ENCODE peak calls at places on chromosomes 12 and 14, in six cellular contexts. One of them, this sample, is unnamed.
A peak's percentile ranks its signal among the peaks of the same experiment; 100 is the strongest.

GRCh38 chr14:36518586-36519430 is 1.2 kb downstream of the NKX2-1 start:
- DNase-seq in HCT116: no peak
- DNase-seq in MM.1S: no peak
- DNase-seq in fibroblast of lung: no peak
- DNase-seq in keratinocyte: no peak
- DNase-seq in hepatocyte: no peak
- DNase-seq in this sample: peak; percentile 60

GRCh38 chr12:64678248-64678647 is 68.0 kb downstream of the RASSF3 start:
- DNase-seq in HCT116: no peak
- DNase-seq in MM.1S: peak; percentile 48
- DNase-seq in fibroblast of lung: no peak
- DNase-seq in keratinocyte: no peak
- DNase-seq in hepatocyte: no peak
- DNase-seq in this sample: no peak

GRCh38 chr12:15581006-15581405 is 208.2 kb downstream of the EPS8 start:
- DNase-seq in HCT116: no peak
- DNase-seq in MM.1S: no peak
- DNase-seq in fibroblast of lung: peak; percentile 47
- DNase-seq in keratinocyte: no peak
- DNase-seq in hepatocyte: no peak
- DNase-seq in this sample: no peak

GRCh38 chr12:18684430-18684829 is 53.4 kb downstream of the PLCZ1 start:
- DNase-seq in HCT116: no peak
- DNase-seq in MM.1S: no peak
- DNase-seq in fibroblast of lung: no peak
- DNase-seq in keratinocyte: no peak
- DNase-seq in hepatocyte: no peak
- DNase-seq in this sample: no peak

GRCh38 chr14:102016420-102017090 is 52.2 kb downstream of the DYNC1H1 start:
- DNase-seq in HCT116: no peak
- DNase-seq in MM.1S: no peak
- DNase-seq in fibroblast of lung: no peak
- DNase-seq in keratinocyte: no peak
- DNase-seq in hepatocyte: no peak
- DNase-seq in this sample: no peak

GRCh38 chr14:54329082-54329695 is 67.6 kb upstream of the CDKN3 start:
- DNase-seq in HCT116: peak; percentile 29
- DNase-seq in MM.1S: peak; percentile 35
- DNase-seq in fibroblast of lung: peak; percentile 81
- DNase-seq in keratinocyte: peak; percentile 23
- DNase-seq in hepatocyte: peak; percentile 73
- DNase-seq in this sample: peak; percentile 93

GRCh38 chr14:90111895-90112534 is 50.2 kb downstream of the KCNK13 start:
- DNase-seq in HCT116: peak; percentile 51
- DNase-seq in MM.1S: no peak
- DNase-seq in fibroblast of lung: peak; percentile 5
- DNase-seq in keratinocyte: peak; percentile 9
- DNase-seq in hepatocyte: no peak
- DNase-seq in this sample: no peak

GRCh38 chr12:24595652-24596235 is 353.2 kb downstream of the BCAT1 start:
- DNase-seq in HCT116: no peak
- DNase-seq in MM.1S: no peak
- DNase-seq in fibroblast of lung: peak; percentile 32
- DNase-seq in keratinocyte: no peak
- DNase-seq in hepatocyte: peak; percentile 6
- DNase-seq in this sample: no peak

GRCh38 chr14:70644016-70644415 is 2.3 kb downstream of the TTC9 start:
- DNase-seq in HCT116: no peak
- DNase-seq in MM.1S: no peak
- DNase-seq in fibroblast of lung: no peak
- DNase-seq in keratinocyte: no peak
- DNase-seq in hepatocyte: no peak
- DNase-seq in this sample: no peak

GRCh38 chr14:70638416-70638815 is 3.3 kb upstream of the TTC9 start:
- DNase-seq in HCT116: no peak
- DNase-seq in MM.1S: no peak
- DNase-seq in fibroblast of lung: no peak
- DNase-seq in keratinocyte: no peak
- DNase-seq in hepatocyte: no peak
- DNase-seq in this sample: no peak

GRCh38 chr14:70642313-70643235 is 858 bp downstream of the TTC9 start:
- DNase-seq in HCT116: no peak
- DNase-seq in MM.1S: no peak
- DNase-seq in fibroblast of lung: no peak
- DNase-seq in keratinocyte: no peak
- DNase-seq in hepatocyte: peak; percentile 47
- DNase-seq in this sample: peak; percentile 9

GRCh38 chr14:70641548-70642312 is at the start of gene TTC9:
- DNase-seq in HCT116: no peak
- DNase-seq in MM.1S: no peak
- DNase-seq in fibroblast of lung: no peak
- DNase-seq in keratinocyte: no peak
- DNase-seq in hepatocyte: peak; percentile 58
- DNase-seq in this sample: peak; percentile 78

DNA sequence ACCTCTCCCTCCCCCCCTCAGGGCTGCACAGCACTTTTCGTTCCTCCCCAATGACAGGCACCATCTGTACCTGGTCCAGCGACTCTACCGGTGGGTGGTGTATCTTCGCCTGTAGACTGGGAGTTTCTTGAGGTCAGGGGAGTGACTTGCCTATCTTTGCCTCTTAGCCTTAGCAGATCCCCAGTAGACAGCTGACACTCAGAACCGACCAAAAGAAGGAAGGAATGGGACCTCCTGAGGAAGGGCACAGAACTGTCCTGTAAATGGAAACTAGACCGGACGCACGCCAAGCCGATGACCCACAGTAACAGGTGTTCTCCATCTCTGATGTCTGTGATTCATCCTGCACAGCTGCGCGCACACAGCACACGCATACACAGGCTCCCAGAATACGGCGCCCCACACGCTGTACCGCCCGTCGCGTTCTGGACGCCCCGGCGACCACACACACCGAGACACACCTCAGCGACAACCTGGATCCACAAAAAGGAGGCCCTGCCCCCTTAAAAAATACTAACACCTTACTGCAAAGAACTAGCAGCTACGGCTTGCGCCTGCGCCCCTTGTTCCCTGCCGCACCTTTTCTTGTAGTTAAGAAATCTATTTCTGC is 673 bp upstream of the TTC9 start:
- DNase-seq in HCT116: no peak
- DNase-seq in MM.1S: peak; percentile 26
- DNase-seq in fibroblast of lung: peak; percentile 30
- DNase-seq in keratinocyte: no peak
- DNase-seq in hepatocyte: peak; percentile 62
- DNase-seq in this sample: no peak
- TF ChIP-seq EZH2 in HCT116: no peak
- TF ChIP-seq EZH2 in MM.1S: no peak
- TF ChIP-seq EZH2 in fibroblast of lung: peak; percentile 75
- TF ChIP-seq EZH2 in keratinocyte: peak; percentile 37
- TF ChIP-seq EZH2 in hepatocyte: no peak
- TF ChIP-seq EZH2 in this sample: peak; percentile 42

DNA sequence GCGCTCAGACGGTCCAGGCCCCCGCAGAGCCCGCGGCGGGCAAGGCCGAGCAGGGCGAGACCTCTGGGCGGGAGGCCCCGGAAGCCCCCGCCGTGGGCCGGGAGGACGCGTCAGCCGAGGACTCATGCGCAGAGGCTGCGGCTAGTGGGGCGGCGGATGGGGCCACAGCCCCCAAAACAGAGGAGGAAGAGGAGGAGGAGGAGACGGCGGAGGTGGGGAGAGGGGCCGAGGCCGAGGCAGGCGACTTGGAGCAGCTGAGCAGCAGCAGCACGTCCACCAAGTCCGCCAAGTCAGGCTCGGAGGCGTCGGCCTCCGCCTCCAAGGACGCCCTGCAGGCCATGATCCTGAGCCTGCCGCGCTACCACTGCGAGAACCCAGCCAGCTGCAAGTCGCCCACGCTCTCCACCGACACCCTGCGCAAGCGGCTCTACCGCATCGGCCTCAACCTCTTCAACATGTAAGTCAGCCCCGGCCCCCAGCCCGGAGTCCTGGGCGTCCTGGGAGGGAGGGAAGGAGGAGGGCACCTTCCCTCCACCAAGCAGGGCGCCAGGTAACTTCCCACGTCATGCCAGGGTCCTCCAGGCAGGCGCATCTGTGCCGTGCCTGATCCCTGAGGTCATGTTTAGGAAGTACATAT is 72.4 kb downstream of the IQSEC3 start:
- DNase-seq in HCT116: no peak
- DNase-seq in MM.1S: no peak
- DNase-seq in fibroblast of lung: peak; percentile 4
- DNase-seq in keratinocyte: no peak
- DNase-seq in hepatocyte: no peak
- DNase-seq in this sample: peak; percentile 46
- TF ChIP-seq EZH2 in HCT116: no peak
- TF ChIP-seq EZH2 in MM.1S: no peak
- TF ChIP-seq EZH2 in fibroblast of lung: peak; percentile 17
- TF ChIP-seq EZH2 in keratinocyte: peak; percentile 71
- TF ChIP-seq EZH2 in hepatocyte: no peak
- TF ChIP-seq EZH2 in this sample: no peak

DNA sequence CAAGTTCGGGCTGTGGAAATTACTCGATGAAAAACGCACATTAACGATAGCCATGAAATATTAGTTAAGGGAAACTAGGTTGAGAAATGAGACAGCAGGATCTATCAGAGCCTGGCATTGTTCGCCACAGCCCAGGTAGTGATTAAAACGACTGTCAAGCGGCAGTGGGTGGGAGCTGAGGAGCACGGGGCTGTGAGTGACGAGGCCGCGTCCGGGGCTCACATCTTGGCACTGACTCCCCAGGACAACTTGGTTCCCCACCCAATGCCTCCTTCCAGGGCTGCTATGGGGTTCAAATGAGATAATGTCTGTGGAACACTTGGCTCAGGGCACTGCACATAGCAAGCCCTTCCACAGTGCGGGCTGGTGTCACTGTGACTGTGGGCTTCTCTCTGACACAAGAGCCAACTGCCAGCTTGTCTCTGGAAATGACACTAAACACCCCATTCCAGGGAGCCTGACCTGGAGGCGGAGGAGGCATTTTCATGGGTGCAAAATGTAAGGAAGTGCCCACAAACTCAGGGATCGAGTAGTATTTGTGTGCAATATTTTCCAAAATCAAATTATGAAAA is 19.3 kb downstream of the MMAB start:
- DNase-seq in HCT116: no peak
- DNase-seq in MM.1S: no peak
- DNase-seq in fibroblast of lung: no peak
- DNase-seq in keratinocyte: no peak
- DNase-seq in hepatocyte: no peak
- DNase-seq in this sample: no peak
- TF ChIP-seq EZH2 in HCT116: no peak
- TF ChIP-seq EZH2 in MM.1S: no peak
- TF ChIP-seq EZH2 in fibroblast of lung: no peak
- TF ChIP-seq EZH2 in keratinocyte: no peak
- TF ChIP-seq EZH2 in hepatocyte: no peak
- TF ChIP-seq EZH2 in this sample: no peak

GRCh38 chr14:77613207-77613606 is 3.2 kb downstream of the SPTLC2 start:
- DNase-seq in HCT116: no peak
- DNase-seq in MM.1S: no peak
- DNase-seq in fibroblast of lung: no peak
- DNase-seq in keratinocyte: no peak
- DNase-seq in hepatocyte: no peak
- DNase-seq in this sample: no peak
- TF ChIP-seq EZH2 in HCT116: no peak
- TF ChIP-seq EZH2 in MM.1S: no peak
- TF ChIP-seq EZH2 in fibroblast of lung: no peak
- TF ChIP-seq EZH2 in keratinocyte: no peak
- TF ChIP-seq EZH2 in hepatocyte: no peak
- TF ChIP-seq EZH2 in this sample: no peak

GRCh38 chr12:22333751-22334695 is 484 bp downstream of the ST8SIA1 start:
- DNase-seq in HCT116: no peak
- DNase-seq in MM.1S: no peak
- DNase-seq in fibroblast of lung: no peak
- DNase-seq in keratinocyte: no peak
- DNase-seq in hepatocyte: peak; percentile 11
- DNase-seq in this sample: peak; percentile 41
- TF ChIP-seq EZH2 in HCT116: no peak
- TF ChIP-seq EZH2 in MM.1S: no peak
- TF ChIP-seq EZH2 in fibroblast of lung: peak; percentile 84
- TF ChIP-seq EZH2 in keratinocyte: peak; percentile 72
- TF ChIP-seq EZH2 in hepatocyte: peak; percentile 71
- TF ChIP-seq EZH2 in this sample: peak; percentile 87

GRCh38 chr14:99246536-99247083 is 25.4 kb downstream of the BCL11B start:
- DNase-seq in HCT116: no peak
- DNase-seq in MM.1S: no peak
- DNase-seq in fibroblast of lung: no peak
- DNase-seq in keratinocyte: no peak
- DNase-seq in hepatocyte: no peak
- DNase-seq in this sample: peak; percentile 51
- TF ChIP-seq EZH2 in HCT116: no peak
- TF ChIP-seq EZH2 in MM.1S: no peak
- TF ChIP-seq EZH2 in fibroblast of lung: no peak
- TF ChIP-seq EZH2 in keratinocyte: no peak
- TF ChIP-seq EZH2 in hepatocyte: no peak
- TF ChIP-seq EZH2 in this sample: peak; percentile 63

GRCh38 chr12:5944688-5945070 is 380 bp downstream of the ANO2 start:
- DNase-seq in HCT116: no peak
- DNase-seq in MM.1S: no peak
- DNase-seq in fibroblast of lung: no peak
- DNase-seq in keratinocyte: no peak
- DNase-seq in hepatocyte: no peak
- DNase-seq in this sample: peak; percentile 19
- TF ChIP-seq EZH2 in HCT116: no peak
- TF ChIP-seq EZH2 in MM.1S: no peak
- TF ChIP-seq EZH2 in fibroblast of lung: no peak
- TF ChIP-seq EZH2 in keratinocyte: no peak
- TF ChIP-seq EZH2 in hepatocyte: no peak
- TF ChIP-seq EZH2 in this sample: no peak

GRCh38 chr12:97502600-97502999 is 40.0 kb downstream of the RMST start:
- DNase-seq in HCT116: no peak
- DNase-seq in MM.1S: no peak
- DNase-seq in fibroblast of lung: no peak
- DNase-seq in keratinocyte: no peak
- DNase-seq in hepatocyte: no peak
- DNase-seq in this sample: no peak
- TF ChIP-seq EZH2 in HCT116: no peak
- TF ChIP-seq EZH2 in MM.1S: no peak
- TF ChIP-seq EZH2 in fibroblast of lung: no peak
- TF ChIP-seq EZH2 in keratinocyte: no peak
- TF ChIP-seq EZH2 in hepatocyte: no peak
- TF ChIP-seq EZH2 in this sample: no peak

DNA sequence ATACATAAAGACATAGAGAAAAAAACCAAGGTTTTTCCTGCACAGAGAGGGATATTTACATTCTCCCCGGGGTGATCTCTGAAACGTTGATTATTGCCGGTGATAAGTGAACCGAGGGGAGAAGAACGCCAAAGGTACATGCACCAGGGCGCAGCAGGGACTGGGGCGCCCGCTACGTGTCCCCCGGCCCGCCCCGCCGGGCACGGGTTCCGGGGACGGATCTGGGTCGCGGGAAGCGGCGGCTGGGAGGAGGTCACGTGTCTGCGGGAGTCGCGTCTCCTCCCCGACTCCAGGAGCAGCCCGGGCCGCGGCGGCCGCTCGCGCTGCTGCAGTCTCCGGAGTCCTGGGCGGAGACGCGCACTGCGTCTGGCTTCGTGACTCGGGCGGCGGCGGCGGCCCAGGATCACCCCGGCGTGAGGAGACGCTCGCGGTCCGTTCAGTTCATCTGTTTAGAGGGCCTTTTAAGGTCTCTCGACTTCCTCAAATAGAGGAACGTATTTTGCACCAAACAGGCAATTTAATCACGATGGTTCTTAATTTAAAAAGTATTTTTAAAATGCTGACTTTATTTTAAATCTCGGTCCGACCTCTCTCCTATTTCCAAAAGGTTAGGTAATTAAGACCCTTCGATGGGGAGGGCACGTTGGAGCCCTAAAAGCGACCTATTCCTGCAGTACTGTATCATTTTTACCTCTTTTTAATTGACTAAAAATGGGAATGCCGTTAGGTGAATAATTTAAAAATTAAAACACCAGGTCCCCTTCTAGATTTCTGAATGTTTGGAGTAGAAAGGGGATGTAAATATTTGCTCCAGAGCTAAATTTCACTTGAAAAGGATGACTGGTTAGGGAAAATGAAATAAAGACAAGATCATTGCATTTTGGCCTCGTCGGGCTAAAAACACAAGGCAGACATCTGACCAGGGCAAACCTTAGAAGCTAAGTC is 1.8 kb upstream of the BHLHE41 start:
- DNase-seq in HCT116: no peak
- DNase-seq in MM.1S: peak; percentile 81
- DNase-seq in fibroblast of lung: peak; percentile 76
- DNase-seq in keratinocyte: no peak
- DNase-seq in hepatocyte: peak; percentile 92
- DNase-seq in this sample: peak; percentile 94
- TF ChIP-seq EZH2 in HCT116: no peak
- TF ChIP-seq EZH2 in MM.1S: no peak
- TF ChIP-seq EZH2 in fibroblast of lung: no peak
- TF ChIP-seq EZH2 in keratinocyte: no peak
- TF ChIP-seq EZH2 in hepatocyte: no peak
- TF ChIP-seq EZH2 in this sample: peak; percentile 64